ENCODE peak calls at places on chromosomes 4 and X, in nine cellular contexts. One of them, this sample, is unnamed. For H3K36me3, the result is how much of the 10 kb centered on the place peaks cover.

GRCh38 chrX:44570524-44570923 is 27.9 kb upstream of the FUNDC1 start:
- DNase-seq in IMR-90: peak
- DNase-seq in ascending aorta: no peak
- DNase-seq in naive thymus-derived CD4-positive, alpha-beta T cell: no peak
- DNase-seq in left ventricle myocardium inferior: no peak
- DNase-seq in SK-N-SH: no peak
- DNase-seq in lower lobe of right lung: no peak
- DNase-seq in heart left ventricle: no peak
- DNase-seq in small intestine: no peak
- DNase-seq in this sample: no peak

GRCh38 chr4:79852305-79852730 is 220.7 kb downstream of the ANTXR2 start:
- DNase-seq in left ventricle myocardium inferior: peak
- DNase-seq in heart left ventricle: peak
- DNase-seq in IMR-90: peak
- DNase-seq in SK-N-SH: no peak
- DNase-seq in ascending aorta: no peak
- DNase-seq in naive thymus-derived CD4-positive, alpha-beta T cell: no peak
- DNase-seq in lower lobe of right lung: peak
- DNase-seq in small intestine: peak
- DNase-seq in this sample: peak

GRCh38 chrX:3346436-3347329 is at the start of gene MXRA5:
- DNase-seq in naive thymus-derived CD4-positive, alpha-beta T cell: no peak
- DNase-seq in lower lobe of right lung: no peak
- DNase-seq in small intestine: no peak
- DNase-seq in left ventricle myocardium inferior: peak
- DNase-seq in heart left ventricle: peak
- DNase-seq in ascending aorta: no peak
- DNase-seq in SK-N-SH: peak
- DNase-seq in IMR-90: peak
- DNase-seq in this sample: peak

GRCh38 chr4:188879598-188879997 is 740.4 kb downstream of the TRIML1 start:
- DNase-seq in small intestine: no peak
- DNase-seq in IMR-90: no peak
- DNase-seq in SK-N-SH: no peak
- DNase-seq in heart left ventricle: no peak
- DNase-seq in ascending aorta: no peak
- DNase-seq in naive thymus-derived CD4-positive, alpha-beta T cell: no peak
- DNase-seq in lower lobe of right lung: no peak
- DNase-seq in left ventricle myocardium inferior: no peak
- DNase-seq in this sample: no peak

GRCh38 chr4:168832746-168833575 is 177.1 kb downstream of the CBR4 start:
- DNase-seq in naive thymus-derived CD4-positive, alpha-beta T cell: peak
- DNase-seq in left ventricle myocardium inferior: peak
- DNase-seq in IMR-90: no peak
- DNase-seq in lower lobe of right lung: no peak
- DNase-seq in SK-N-SH: peak
- DNase-seq in small intestine: no peak
- DNase-seq in heart left ventricle: peak
- DNase-seq in ascending aorta: peak
- DNase-seq in this sample: peak

GRCh38 chr4:1500231-1500965 is 94.2 kb upstream of the NKX1-1 start:
- DNase-seq in naive thymus-derived CD4-positive, alpha-beta T cell: no peak
- DNase-seq in lower lobe of right lung: peak
- DNase-seq in SK-N-SH: peak
- DNase-seq in small intestine: no peak
- DNase-seq in ascending aorta: no peak
- DNase-seq in IMR-90: no peak
- DNase-seq in left ventricle myocardium inferior: no peak
- DNase-seq in heart left ventricle: no peak
- DNase-seq in this sample: no peak

GRCh38 chr4:128810871-128811570 is 1.5 kb downstream of the JADE1 start:
- DNase-seq in left ventricle myocardium inferior: peak
- DNase-seq in IMR-90: peak
- DNase-seq in small intestine: peak
- DNase-seq in ascending aorta: peak
- DNase-seq in lower lobe of right lung: peak
- DNase-seq in heart left ventricle: peak
- DNase-seq in SK-N-SH: peak
- DNase-seq in naive thymus-derived CD4-positive, alpha-beta T cell: peak
- DNase-seq in this sample: peak

GRCh38 chrX:70196961-70197805 is 19.9 kb downstream of the DGAT2L6 start:
- DNase-seq in naive thymus-derived CD4-positive, alpha-beta T cell: peak
- DNase-seq in SK-N-SH: peak
- DNase-seq in lower lobe of right lung: no peak
- DNase-seq in small intestine: peak
- DNase-seq in ascending aorta: no peak
- DNase-seq in heart left ventricle: no peak
- DNase-seq in IMR-90: peak
- DNase-seq in left ventricle myocardium inferior: peak
- DNase-seq in this sample: peak

GRCh38 chr4:1175635-1176229 is 3.3 kb upstream of the SPON2 start:
- DNase-seq in left ventricle myocardium inferior: no peak
- DNase-seq in small intestine: no peak
- DNase-seq in naive thymus-derived CD4-positive, alpha-beta T cell: no peak
- DNase-seq in heart left ventricle: no peak
- DNase-seq in lower lobe of right lung: no peak
- DNase-seq in IMR-90: no peak
- DNase-seq in ascending aorta: no peak
- DNase-seq in SK-N-SH: no peak
- DNase-seq in this sample: no peak

GRCh38 chrX:44431206-44431605 is 87.7 kb upstream of the EFHC2 start:
- DNase-seq in lower lobe of right lung: no peak
- DNase-seq in left ventricle myocardium inferior: no peak
- DNase-seq in heart left ventricle: no peak
- DNase-seq in naive thymus-derived CD4-positive, alpha-beta T cell: no peak
- DNase-seq in ascending aorta: no peak
- DNase-seq in IMR-90: peak
- DNase-seq in SK-N-SH: no peak
- DNase-seq in small intestine: peak
- DNase-seq in this sample: no peak

GRCh38 chr4:47839259-47839658 is 1.4 kb upstream of the CORIN start:
- DNase-seq in left ventricle myocardium inferior: no peak
- DNase-seq in small intestine: peak
- DNase-seq in heart left ventricle: no peak
- DNase-seq in naive thymus-derived CD4-positive, alpha-beta T cell: peak
- DNase-seq in IMR-90: peak
- DNase-seq in lower lobe of right lung: no peak
- DNase-seq in SK-N-SH: no peak
- DNase-seq in ascending aorta: no peak
- DNase-seq in this sample: no peak

GRCh38 chr4:41859106-41859505 is 76.1 kb upstream of the TMEM33 start:
- DNase-seq in small intestine: no peak
- DNase-seq in IMR-90: no peak
- DNase-seq in ascending aorta: no peak
- DNase-seq in naive thymus-derived CD4-positive, alpha-beta T cell: no peak
- DNase-seq in left ventricle myocardium inferior: no peak
- DNase-seq in SK-N-SH: no peak
- DNase-seq in heart left ventricle: no peak
- DNase-seq in lower lobe of right lung: no peak
- DNase-seq in this sample: no peak

GRCh38 chrX:48579259-48579658 is 5.0 kb downstream of the RBM3 start:
- DNase-seq in lower lobe of right lung: no peak
- DNase-seq in naive thymus-derived CD4-positive, alpha-beta T cell: no peak
- DNase-seq in IMR-90: no peak
- DNase-seq in ascending aorta: no peak
- DNase-seq in SK-N-SH: no peak
- DNase-seq in small intestine: no peak
- DNase-seq in left ventricle myocardium inferior: no peak
- DNase-seq in heart left ventricle: no peak
- DNase-seq in this sample: no peak

GRCh38 chr4:182427530-182427929 is 184.3 kb downstream of the TENM3 start:
- DNase-seq in IMR-90: peak
- DNase-seq in lower lobe of right lung: no peak
- DNase-seq in naive thymus-derived CD4-positive, alpha-beta T cell: no peak
- DNase-seq in ascending aorta: no peak
- DNase-seq in heart left ventricle: no peak
- DNase-seq in left ventricle myocardium inferior: no peak
- DNase-seq in SK-N-SH: no peak
- DNase-seq in small intestine: no peak
- DNase-seq in this sample: no peak

GRCh38 chr4:108477527-108478108 is 142.8 kb upstream of the RPL34 start:
- DNase-seq in lower lobe of right lung: no peak
- DNase-seq in small intestine: no peak
- DNase-seq in IMR-90: no peak
- DNase-seq in ascending aorta: no peak
- DNase-seq in SK-N-SH: no peak
- DNase-seq in naive thymus-derived CD4-positive, alpha-beta T cell: no peak
- DNase-seq in heart left ventricle: no peak
- DNase-seq in left ventricle myocardium inferior: no peak
- DNase-seq in this sample: no peak

GRCh38 chr4:2649604-2650114 is 106.5 kb downstream of the TNIP2 start:
- DNase-seq in SK-N-SH: no peak
- DNase-seq in IMR-90: no peak
- DNase-seq in lower lobe of right lung: peak
- DNase-seq in heart left ventricle: no peak
- DNase-seq in ascending aorta: no peak
- DNase-seq in left ventricle myocardium inferior: no peak
- DNase-seq in small intestine: no peak
- DNase-seq in naive thymus-derived CD4-positive, alpha-beta T cell: no peak
- DNase-seq in this sample: no peak
- H3K36me3 ChIP-seq in SK-N-SH: under half
- H3K36me3 ChIP-seq in IMR-90: half or more
- H3K36me3 ChIP-seq in lower lobe of right lung: half or more
- H3K36me3 ChIP-seq in heart left ventricle: half or more
- H3K36me3 ChIP-seq in ascending aorta: half or more
- H3K36me3 ChIP-seq in left ventricle myocardium inferior: half or more
- H3K36me3 ChIP-seq in small intestine: under half
- H3K36me3 ChIP-seq in naive thymus-derived CD4-positive, alpha-beta T cell: under half
- H3K36me3 ChIP-seq in this sample: under half

GRCh38 chr4:14842964-14843630 is 159.2 kb upstream of the CPEB2 start:
- DNase-seq in ascending aorta: no peak
- DNase-seq in naive thymus-derived CD4-positive, alpha-beta T cell: no peak
- DNase-seq in heart left ventricle: no peak
- DNase-seq in SK-N-SH: no peak
- DNase-seq in left ventricle myocardium inferior: no peak
- DNase-seq in IMR-90: no peak
- DNase-seq in lower lobe of right lung: no peak
- DNase-seq in small intestine: no peak
- DNase-seq in this sample: no peak

GRCh38 chr4:14837860-14838259 is 164.4 kb upstream of the CPEB2 start:
- DNase-seq in IMR-90: no peak
- DNase-seq in heart left ventricle: no peak
- DNase-seq in lower lobe of right lung: no peak
- DNase-seq in left ventricle myocardium inferior: no peak
- DNase-seq in naive thymus-derived CD4-positive, alpha-beta T cell: no peak
- DNase-seq in small intestine: no peak
- DNase-seq in SK-N-SH: no peak
- DNase-seq in ascending aorta: no peak
- DNase-seq in this sample: no peak

GRCh38 chr4:14844059-14844458 is 158.2 kb upstream of the CPEB2 start:
- DNase-seq in heart left ventricle: no peak
- DNase-seq in SK-N-SH: no peak
- DNase-seq in ascending aorta: no peak
- DNase-seq in small intestine: no peak
- DNase-seq in naive thymus-derived CD4-positive, alpha-beta T cell: no peak
- DNase-seq in left ventricle myocardium inferior: no peak
- DNase-seq in IMR-90: no peak
- DNase-seq in lower lobe of right lung: no peak
- DNase-seq in this sample: no peak

DNA sequence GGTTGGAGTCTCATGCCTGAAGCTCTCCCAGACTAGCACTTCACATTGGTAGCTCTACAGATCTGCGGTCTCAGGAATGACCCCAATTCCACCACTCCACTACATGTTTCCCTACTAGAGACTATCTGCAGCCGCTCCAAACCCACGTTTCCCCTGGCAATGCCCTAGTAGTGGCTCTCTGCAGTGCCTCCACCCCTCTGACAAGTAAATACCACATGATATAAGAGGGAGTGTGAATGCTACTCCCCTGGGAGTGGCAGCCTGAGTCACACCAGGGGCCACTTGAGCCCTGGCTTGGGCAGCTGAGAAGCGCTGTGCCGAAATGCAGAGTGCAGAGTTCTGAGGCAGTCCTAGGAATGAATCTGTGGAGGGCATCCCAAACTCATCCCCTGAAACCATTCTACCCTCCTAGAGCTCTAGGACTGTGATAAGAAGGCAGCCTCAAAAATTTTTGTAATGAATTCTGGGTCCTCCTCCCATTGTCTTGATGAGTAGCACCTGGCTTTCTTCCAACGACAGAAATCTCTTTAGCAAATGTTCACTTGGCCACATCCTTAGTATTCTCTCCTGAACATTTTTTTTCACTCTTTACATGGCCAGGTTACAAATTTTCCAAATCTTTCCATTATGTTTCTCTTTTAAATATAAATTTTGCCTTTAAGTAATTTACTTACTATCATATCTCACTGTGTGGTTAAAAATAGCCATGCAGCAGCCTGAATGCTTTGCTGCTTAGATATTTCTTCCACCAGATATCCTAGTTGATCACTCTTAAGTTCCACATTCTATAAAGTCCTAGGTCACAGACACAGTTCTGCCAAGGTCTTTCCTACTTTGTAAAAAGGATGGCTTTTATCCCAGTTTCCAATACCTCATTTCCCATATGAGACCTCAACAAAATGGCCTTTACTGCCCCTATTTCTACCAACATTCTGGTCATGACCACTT is 160.2 kb upstream of the CPEB2 start:
- DNase-seq in lower lobe of right lung: peak
- DNase-seq in ascending aorta: peak
- DNase-seq in small intestine: no peak
- DNase-seq in SK-N-SH: no peak
- DNase-seq in naive thymus-derived CD4-positive, alpha-beta T cell: no peak
- DNase-seq in left ventricle myocardium inferior: peak
- DNase-seq in IMR-90: no peak
- DNase-seq in heart left ventricle: peak
- DNase-seq in this sample: no peak
- H3K27ac ChIP-seq in lower lobe of right lung: peak
- H3K27ac ChIP-seq in ascending aorta: peak
- H3K27ac ChIP-seq in small intestine: no peak
- H3K27ac ChIP-seq in SK-N-SH: no peak
- H3K27ac ChIP-seq in naive thymus-derived CD4-positive, alpha-beta T cell: no peak
- H3K27ac ChIP-seq in left ventricle myocardium inferior: peak
- H3K27ac ChIP-seq in IMR-90: no peak
- H3K27ac ChIP-seq in heart left ventricle: peak
- H3K27ac ChIP-seq in this sample: no peak

DNA sequence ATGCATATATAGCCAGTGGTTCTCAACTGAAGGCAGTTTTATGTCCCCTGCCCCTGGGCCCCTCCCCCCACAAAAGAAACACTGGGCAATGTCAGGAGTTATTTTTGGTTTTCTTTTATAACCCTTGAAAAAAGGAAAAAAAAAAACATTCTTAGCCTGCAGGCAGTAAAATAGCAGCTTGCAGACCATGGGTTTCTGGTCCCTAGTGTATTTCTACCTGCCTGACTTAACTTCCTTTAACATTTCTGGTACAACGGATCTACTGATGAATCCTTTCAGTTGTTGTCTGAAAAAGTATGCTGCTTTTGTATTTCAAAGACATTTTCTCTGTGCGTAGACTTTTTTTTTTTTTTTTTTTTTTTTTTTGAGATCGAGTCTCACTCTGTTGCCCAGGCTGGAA is 11.1 kb upstream of the FAM200B start:
- DNase-seq in IMR-90: no peak
- DNase-seq in SK-N-SH: no peak
- DNase-seq in heart left ventricle: no peak
- DNase-seq in lower lobe of right lung: no peak
- DNase-seq in left ventricle myocardium inferior: no peak
- DNase-seq in small intestine: no peak
- DNase-seq in naive thymus-derived CD4-positive, alpha-beta T cell: no peak
- DNase-seq in ascending aorta: no peak
- DNase-seq in this sample: peak
- H3K36me3 ChIP-seq in IMR-90: under half
- H3K36me3 ChIP-seq in SK-N-SH: under half
- H3K36me3 ChIP-seq in heart left ventricle: under half
- H3K36me3 ChIP-seq in lower lobe of right lung: under half
- H3K36me3 ChIP-seq in left ventricle myocardium inferior: under half
- H3K36me3 ChIP-seq in small intestine: under half
- H3K36me3 ChIP-seq in naive thymus-derived CD4-positive, alpha-beta T cell: under half
- H3K36me3 ChIP-seq in ascending aorta: under half
- H3K36me3 ChIP-seq in this sample: under half

GRCh38 chr4:161003418-161004057 is 1160.3 kb downstream of the FSTL5 start:
- DNase-seq in naive thymus-derived CD4-positive, alpha-beta T cell: no peak
- DNase-seq in SK-N-SH: no peak
- DNase-seq in ascending aorta: no peak
- DNase-seq in small intestine: no peak
- DNase-seq in left ventricle myocardium inferior: no peak
- DNase-seq in heart left ventricle: no peak
- DNase-seq in lower lobe of right lung: no peak
- DNase-seq in IMR-90: no peak
- DNase-seq in this sample: no peak
- H3K27ac ChIP-seq in naive thymus-derived CD4-positive, alpha-beta T cell: no peak
- H3K27ac ChIP-seq in SK-N-SH: no peak
- H3K27ac ChIP-seq in ascending aorta: no peak
- H3K27ac ChIP-seq in small intestine: no peak
- H3K27ac ChIP-seq in left ventricle myocardium inferior: no peak
- H3K27ac ChIP-seq in heart left ventricle: no peak
- H3K27ac ChIP-seq in lower lobe of right lung: no peak
- H3K27ac ChIP-seq in IMR-90: no peak
- H3K27ac ChIP-seq in this sample: no peak

This sample was measured in thyroid gland.